ENCODE peak calls at places on chromosomes 1 and 21, in nine cellular contexts. P is stimulated activated CD4-positive, alpha-beta T cell treated with anti-CD3 and anti-CD28 coated beads, Interleukin-1b, Interleukin-23, amount 100 ng/mL, for 4 hours; U is GM12892; J is astrocyte of the spinal cord; W is NCI-H2107; S is GF-D8; V is head of caudate nucleus; D is spleen; G is amniotic stem cell. R is an unnamed sample.

GRCh38 chr1:204041232-204041767 is 31.6 kb upstream of the SOX13 start:
- DNase-seq in J (no peak), S (no peak), D (no peak), V (no peak), W (no peak), U (no peak), P (no peak), G (no peak), R (no peak)

GRCh38 chr1:89310976-89311375 is 38.3 kb upstream of the GBP5 start:
- DNase-seq in P (no peak), J (no peak), G (no peak), S (no peak), D (no peak), U (no peak), V (no peak), W (no peak), R (no peak)

GRCh38 chr1:164310166-164310565 is 248.8 kb upstream of the PBX1 start:
- DNase-seq in D (no peak), V (no peak), W (no peak), J (peak), G (no peak), U (no peak), P (no peak), S (no peak), R (no peak)

GRCh38 chr1:109151146-109151545 is 37.2 kb downstream of the ELAPOR1 start:
- DNase-seq in J (peak), P (no peak), V (peak), S (no peak), D (no peak), G (peak), W (no peak), U (no peak), R (no peak)

GRCh38 chr21:45695086-45695485 is 51.6 kb downstream of the PCBP3 start:
- DNase-seq in G (no peak), V (no peak), D (no peak), P (no peak), W (no peak), S (no peak), U (no peak), J (no peak), R (no peak)

GRCh38 chr1:105793541-105794146 is 1262.8 kb upstream of the PRMT6 start:
- DNase-seq in W (peak), U (no peak), D (no peak), J (peak), P (no peak), G (no peak), V (peak), S (no peak), R (peak)

GRCh38 chr1:172408958-172409357 is 11.5 kb upstream of the C1orf105 start:
- DNase-seq in G (peak), W (no peak), S (no peak), J (peak), V (no peak), P (no peak), D (no peak), U (no peak), R (no peak)

GRCh38 chr1:235331391-235331790 is 3.0 kb downstream of the GGPS1 start:
- DNase-seq in J (no peak), V (no peak), W (no peak), G (no peak), P (no peak), D (no peak), S (no peak), U (no peak), R (no peak)

GRCh38 chr1:151002006-151002405 is 4.7 kb downstream of the MINDY1 start:
- DNase-seq in D (no peak), S (no peak), P (no peak), J (no peak), G (no peak), W (no peak), U (no peak), V (no peak), R (no peak)

GRCh38 chr1:74732960-74733615 is at the start of the genes CRYZ and TYW3:
- DNase-seq in W (peak), J (peak), V (peak), G (peak), P (peak), U (peak), S (peak), D (peak), R (peak)

GRCh38 chr1:240803151-240803550 is 191.2 kb upstream of the GREM2 start:
- DNase-seq in G (peak), U (no peak), P (no peak), W (no peak), S (no peak), D (no peak), J (peak), V (no peak), R (no peak)

GRCh38 chr1:33378976-33379375 is 51.9 kb downstream of the PHC2 start:
- DNase-seq in G (no peak), P (no peak), U (no peak), J (no peak), W (no peak), D (no peak), S (no peak), V (peak), R (no peak)

GRCh38 chr1:35377553-35377952 is 109.0 kb downstream of the ZMYM4 start:
- DNase-seq in V (no peak), G (no peak), U (no peak), W (no peak), D (no peak), J (no peak), P (no peak), S (no peak), R (no peak)

GRCh38 chr21:38487906-38488639 is 10.2 kb downstream of the ERG start:
- DNase-seq in J (no peak), P (no peak), S (no peak), D (no peak), V (no peak), G (no peak), W (peak), U (no peak), R (no peak)

GRCh38 chr1:155126494-155127104 is 1.1 kb upstream of the EFNA1 start:
- DNase-seq in J (peak), W (no peak), V (peak), D (no peak), P (no peak), S (no peak), U (no peak), G (no peak), R (no peak)

GRCh38 chr1:11628767-11629166 is 25.5 kb downstream of the FBXO2 start:
- DNase-seq in P (no peak), W (no peak), V (no peak), S (no peak), G (no peak), U (no peak), J (no peak), D (no peak), R (no peak)

GRCh38 chr1:87648720-87649119 is 320.0 kb downstream of the LMO4 start:
- DNase-seq in W (no peak), D (no peak), U (no peak), V (no peak), G (no peak), S (no peak), P (no peak), J (no peak), R (no peak)

GRCh38 chr1:58249729-58250586 is 296.6 kb downstream of the OMA1 start:
- DNase-seq in G (no peak), S (no peak), U (peak), P (no peak), J (peak), V (peak), W (no peak), D (no peak), R (peak)

GRCh38 chr1:202203238-202204039 is 9.8 kb downstream of the LGR6 start:
- DNase-seq in U (no peak), S (no peak), J (no peak), G (no peak), P (no peak), W (no peak), V (no peak), D (no peak), R (peak)

GRCh38 chr21:42513151-42513984 is at the start of gene SLC37A1:
- DNase-seq in J (no peak), D (peak), W (no peak), P (peak), U (peak), V (peak), G (no peak), S (no peak), R (peak)

GRCh38 chr1:70553192-70553956 is 142.3 kb downstream of the CTH start:
- DNase-seq in U (no peak), J (no peak), G (no peak), S (no peak), V (no peak), P (no peak), W (no peak), D (no peak), R (no peak)

GRCh38 chr1:151537112-151537511 is 3.0 kb upstream of the TUFT1 start:
- DNase-seq in S (no peak), V (no peak), P (no peak), J (peak), G (peak), D (no peak), U (no peak), W (no peak), R (no peak)

GRCh38 chr1:95304803-95305202 is 70.8 kb downstream of the RWDD3 start:
- DNase-seq in P (no peak), V (no peak), G (no peak), W (no peak), D (no peak), S (no peak), J (no peak), U (no peak), R (no peak)

GRCh38 chr1:24301395-24302175 is 17.6 kb upstream of the GRHL3 start:
- DNase-seq in D (no peak), W (no peak), P (no peak), G (no peak), U (no peak), V (no peak), S (no peak), J (no peak), R (no peak)

GRCh38 chr1:88983791-88984552 is 8.5 kb downstream of the KYAT3 start:
- DNase-seq in D (peak), S (peak), V (no peak), P (peak), U (no peak), J (peak), G (no peak), W (peak), R (no peak)

GRCh38 chr1:26278835-26279597 is 870 bp upstream of the SH3BGRL3 start:
- DNase-seq in D (no peak), S (peak), J (peak), G (peak), V (peak), W (no peak), P (no peak), U (no peak), R (no peak)

GRCh38 chr1:197614916-197615692 is 160.2 kb downstream of the DENND1B start:
- DNase-seq in J (peak), S (peak), V (peak), G (peak), P (peak), D (no peak), U (no peak), W (no peak), R (no peak)

GRCh38 chr21:27372381-27372780 is 405.5 kb upstream of the ADAMTS5 start:
- DNase-seq in G (no peak), U (no peak), D (no peak), J (no peak), S (no peak), P (no peak), W (no peak), V (no peak), R (no peak)

GRCh38 chr1:6096243-6097116 is 50.8 kb downstream of the KCNAB2 start:
- DNase-seq in J (no peak), P (no peak), W (no peak), U (no peak), S (no peak), G (no peak), V (no peak), D (peak), R (no peak)

GRCh38 chr1:222970711-222971110 is 155.9 kb downstream of the DISP1 start:
- DNase-seq in U (no peak), J (no peak), D (no peak), S (no peak), W (no peak), G (no peak), P (no peak), V (no peak), R (no peak)

GRCh38 chr1:82387070-82387366 is 586.3 kb downstream of the ADGRL2 start:
- DNase-seq in W (no peak), S (no peak), J (no peak), U (no peak), G (no peak), D (no peak), P (no peak), V (no peak), R (no peak)

GRCh38 chr21:43943512-43944110 is 68.5 kb upstream of the TRAPPC10 start:
- DNase-seq in J (no peak), G (no peak), P (no peak), D (no peak), U (no peak), S (no peak), W (no peak), V (no peak), R (no peak)